ENCODE peak calls at places on chromosomes 2 and 18, in four cellular contexts. C is IMR-90, X is A549, W is K562. R is an unnamed sample.
A peak's percentile ranks its signal among the peaks of the same experiment; 100 is the strongest.

GRCh38 chr2:56519806-56520205 is 336.0 kb downstream of the CCDC85A start:
- DNase-seq in C (no peak), W (no peak), X (no peak), R (no peak)

GRCh38 chr2:223647258-223647952 is 45.2 kb upstream of the SCG2 start:
- DNase-seq in X (no peak), W (no peak), C (peak; percentile 24), R (no peak)

GRCh38 chr2:113967272-113967671 is 77.4 kb downstream of the ACTR3 start:
- DNase-seq in W (no peak), X (no peak), C (no peak), R (no peak)

GRCh38 chr2:194826241-194826640 is 830.8 kb upstream of the SLC39A10 start:
- DNase-seq in C (no peak), W (no peak), X (no peak), R (no peak)

GRCh38 chr2:122451040-122451439 is 695.6 kb downstream of the TSN start:
- DNase-seq in C (peak; percentile 21), W (peak; percentile 13), X (peak; percentile 30), R (peak; percentile 47)

GRCh38 chr2:55364189-55365055 is 55.2 kb downstream of the CCDC88A start:
- DNase-seq in X (peak; percentile 57), C (peak; percentile 98), W (no peak), R (no peak)

GRCh38 chr18:48193521-48194251 is 215.5 kb downstream of the ZBTB7C start:
- DNase-seq in W (no peak), X (no peak), C (no peak), R (no peak)

GRCh38 chr18:35777042-35777441 is 195.4 kb upstream of the RMP24 start:
- DNase-seq in X (peak; percentile 16), C (no peak), W (peak; percentile 24), R (peak; percentile 16)

GRCh38 chr2:234341332-234341985 is 155.4 kb downstream of the ARL4C start:
- DNase-seq in C (peak; percentile 57), X (no peak), W (no peak), R (no peak)

GRCh38 chr2:34161546-34161945 is 562.4 kb upstream of the FAM98A start:
- DNase-seq in C (no peak), X (no peak), W (no peak), R (no peak)
- TF ChIP-seq RFX5 in C (no peak), X (no peak), W (no peak), R (no peak)

DNA sequence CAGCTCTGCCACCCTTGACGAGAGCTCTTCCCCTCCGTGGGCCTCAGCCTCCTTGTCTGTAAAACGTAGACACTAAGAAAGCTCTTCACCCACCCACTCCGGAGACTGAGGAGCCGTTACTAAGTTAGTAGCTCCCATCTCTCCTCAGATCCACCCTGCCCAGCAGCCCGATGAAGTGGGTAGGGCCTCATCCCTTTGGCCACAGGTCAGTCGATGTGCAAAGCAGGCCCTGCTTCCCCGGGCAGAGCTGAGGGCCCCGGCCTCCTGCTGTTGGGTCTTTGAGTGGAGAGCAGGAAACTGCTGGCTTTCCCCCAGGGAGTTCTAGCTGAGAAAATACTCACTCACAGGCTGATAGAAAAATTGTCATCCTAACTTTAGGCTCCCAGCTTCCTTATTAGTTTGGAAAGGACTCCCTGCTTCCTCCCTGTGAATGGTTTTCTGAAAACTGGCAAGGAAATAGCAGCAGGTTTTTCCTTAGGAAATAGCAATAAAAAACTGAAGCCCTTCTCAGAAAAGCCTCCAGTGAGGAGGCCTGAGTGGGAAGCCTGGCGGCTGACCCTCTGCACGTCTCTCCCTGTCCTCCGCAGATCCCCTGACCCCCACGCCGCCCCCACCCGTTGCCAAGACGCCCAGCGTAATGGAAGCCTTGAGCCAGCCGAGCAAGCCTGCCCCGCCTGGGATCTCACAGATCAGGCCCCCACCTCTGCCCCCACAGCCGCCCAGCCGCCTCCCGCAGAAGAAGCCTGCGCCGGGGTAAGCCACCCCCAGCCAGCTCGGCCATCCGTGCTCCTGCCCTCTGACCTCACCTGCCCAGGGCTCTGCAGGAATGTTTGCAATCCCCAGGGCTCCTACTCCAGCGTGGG is 30.2 kb downstream of the ITGB1BP1 start:
- DNase-seq in W (no peak), X (no peak), C (no peak), R (no peak)
- TF ChIP-seq MAZ in W (no peak), X (no peak), C (no peak), R (no peak)

GRCh38 chr2:133837441-133838090 is 269.3 kb upstream of the NCKAP5 start:
- DNase-seq in C (peak; percentile 91), X (no peak), W (no peak), R (no peak)

GRCh38 chr2:133836691-133837090 is 268.4 kb upstream of the NCKAP5 start:
- DNase-seq in W (no peak), C (peak; percentile 70), X (no peak), R (no peak)

GRCh38 chr2:133840761-133841160 is 272.5 kb upstream of the NCKAP5 start:
- DNase-seq in C (no peak), W (no peak), X (no peak), R (no peak)

GRCh38 chr2:133839677-133840076 is 271.4 kb upstream of the NCKAP5 start:
- DNase-seq in W (no peak), X (no peak), C (no peak), R (no peak)

DNA sequence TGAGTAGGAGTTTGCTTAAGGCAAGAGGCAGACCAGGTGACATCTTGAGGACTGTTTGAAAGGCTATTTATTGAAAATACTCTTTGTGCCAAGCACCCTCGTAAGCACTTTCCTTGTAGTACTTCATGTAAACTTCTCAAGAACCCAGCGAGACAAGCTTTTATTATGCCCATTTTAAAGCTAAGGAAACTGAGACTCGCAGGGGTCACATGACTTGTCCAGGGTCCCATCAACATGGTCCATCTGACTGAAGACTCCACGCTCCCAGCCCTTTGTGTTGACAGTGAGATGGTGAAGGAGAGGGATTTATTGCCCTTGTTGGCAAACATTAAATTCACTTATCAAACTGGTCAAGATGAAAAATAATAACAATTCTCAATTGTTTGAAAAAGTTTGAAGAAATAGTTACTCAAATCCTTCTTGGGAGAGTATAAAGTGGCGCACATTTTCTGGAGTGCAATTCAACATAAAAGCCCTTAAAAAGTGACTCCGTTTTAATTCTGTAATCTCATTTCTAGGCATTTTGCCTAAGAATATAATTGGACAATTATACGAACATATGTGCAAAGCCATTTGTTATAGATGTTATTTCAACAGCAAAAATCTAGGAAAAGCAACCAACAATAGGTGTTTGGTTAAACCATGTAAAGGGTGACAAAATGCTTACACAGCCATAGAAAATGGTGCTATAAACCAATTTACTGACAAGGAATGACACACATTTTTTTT is 270.5 kb upstream of the NCKAP5 start:
- DNase-seq in X (no peak), W (no peak), C (no peak), R (no peak)
- TF ChIP-seq RFX5 in X (no peak), W (no peak), C (no peak), R (no peak)

DNA sequence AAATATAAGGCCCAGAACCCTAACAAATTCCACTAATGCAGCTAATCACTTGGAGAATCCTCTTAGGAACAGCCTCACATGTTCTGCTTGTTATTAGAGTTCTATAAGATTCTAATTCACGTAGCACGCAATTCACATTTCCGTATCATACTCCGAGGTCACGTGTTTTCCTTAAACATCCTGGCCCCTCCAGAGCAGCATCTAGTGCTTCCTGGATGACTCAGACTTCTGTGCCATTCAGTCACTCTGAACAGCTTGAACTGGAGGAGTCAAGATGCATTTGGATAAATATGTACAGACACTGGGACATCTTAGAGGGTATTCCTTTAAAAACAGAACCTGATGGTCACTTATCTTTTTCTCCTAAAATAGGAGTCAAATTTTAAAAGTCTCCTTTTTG is 156.5 kb downstream of the MYO5B start:
- DNase-seq in W (no peak), C (no peak), X (no peak), R (no peak)
- TF ChIP-seq MAZ in W (no peak), C (no peak), X (no peak), R (no peak)

DNA sequence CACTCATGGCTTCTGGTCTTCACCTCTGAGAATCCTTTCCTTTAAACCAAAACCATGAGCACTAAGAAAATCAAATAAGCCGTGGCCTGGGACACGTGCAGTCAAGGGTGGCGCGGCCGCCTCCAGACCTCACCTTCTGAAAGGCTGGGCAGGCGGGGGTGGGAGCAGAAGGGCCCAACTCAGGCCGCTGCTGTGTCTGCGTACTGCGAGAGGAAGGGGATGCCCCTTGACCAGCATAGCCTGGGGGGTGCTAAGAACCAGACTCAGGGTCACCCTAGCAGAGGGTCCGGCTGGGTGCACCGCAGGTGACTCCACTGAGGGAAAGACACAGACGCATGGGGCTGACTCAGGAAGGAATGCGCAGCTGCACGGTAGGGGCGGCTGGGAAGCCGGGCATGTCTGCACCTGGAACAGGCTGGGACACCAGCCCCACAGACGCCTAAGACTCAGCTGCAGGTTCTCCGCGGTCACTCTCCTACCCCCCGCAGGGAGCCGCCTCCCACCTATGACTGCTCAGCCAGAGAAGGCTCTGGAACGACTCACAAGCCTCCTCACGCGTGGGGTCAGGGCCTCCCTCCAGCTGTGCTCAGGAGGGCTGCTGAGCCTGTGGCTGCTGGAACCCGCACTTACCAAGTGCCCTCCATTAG is 432.4 kb upstream of the MYT1L start:
- DNase-seq in X (no peak), C (no peak), W (no peak), R (no peak)
- TF ChIP-seq RFX5 in X (no peak), C (no peak), W (no peak), R (no peak)

DNA sequence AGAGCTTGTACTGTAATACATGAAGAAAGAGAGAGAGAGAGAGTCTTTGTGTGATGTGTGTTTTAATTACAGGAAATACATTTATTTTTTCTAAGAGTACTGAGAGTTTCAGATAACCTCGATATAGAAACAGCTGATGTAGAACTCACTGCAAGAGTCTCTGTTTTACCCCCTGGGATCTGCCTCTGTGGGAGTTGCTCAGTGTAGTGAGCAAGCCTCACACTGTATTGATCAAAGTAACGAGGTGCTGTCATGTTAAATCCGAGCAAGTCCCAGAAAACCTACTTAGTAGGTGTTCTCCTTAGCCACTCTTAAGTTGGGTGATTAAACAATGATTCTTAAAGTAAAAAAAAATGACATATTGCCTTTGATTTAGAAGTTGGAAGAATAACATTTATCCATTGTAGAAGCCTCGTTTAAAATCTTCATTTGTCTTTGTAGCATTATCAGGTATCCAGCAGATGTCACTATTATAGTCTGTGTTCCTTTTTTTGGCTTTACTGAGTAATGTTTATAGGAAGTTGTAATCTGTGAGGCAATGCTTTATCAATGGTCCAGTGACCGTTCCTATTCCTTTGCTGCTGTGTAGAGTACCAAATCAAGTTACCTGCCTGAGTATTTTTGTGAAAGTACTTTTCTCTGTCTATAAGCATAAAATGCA is 219.0 kb downstream of the MYO3B start:
- DNase-seq in X (peak; percentile 19), W (no peak), C (peak; percentile 4), R (peak; percentile 43)
- TF ChIP-seq MAZ in X (no peak), W (no peak), C (no peak), R (no peak)

GRCh38 chr18:42183746-42184145 is 228.7 kb downstream of the PIK3C3 start:
- DNase-seq in C (peak; percentile 61), X (peak; percentile 36), W (no peak), R (no peak)
- TF ChIP-seq RFX5 in C (no peak), X (no peak), W (no peak), R (no peak)